ENCODE peak calls at places on chromosomes 2 and 18, in four cellular contexts. R, X, Z and V are unnamed samples.

GRCh38 chr2:105604938-105605337 is 139.8 kb upstream of the NCK2 start:
- DNase-seq in R (no peak), X (no peak), Z (no peak), V (no peak)

GRCh38 chr2:7989823-7990222 is 692.0 kb upstream of the ID2 start:
- DNase-seq in X (no peak), R (no peak), Z (no peak), V (no peak)

GRCh38 chr18:58117685-58118403 is 73.8 kb downstream of the NEDD4L start:
- DNase-seq in X (no peak), Z (no peak), R (no peak), V (no peak)

GRCh38 chr2:215466097-215466909 is 30.4 kb upstream of the FN1 start:
- DNase-seq in R (no peak), Z (no peak), X (no peak), V (no peak)

GRCh38 chr2:143110759-143111428 is 18.3 kb upstream of the ARHGAP15 start:
- DNase-seq in X (peak), R (peak), Z (peak), V (peak)

GRCh38 chr2:64453710-64454315 is at the start of gene LGALSL:
- DNase-seq in X (peak), Z (no peak), R (no peak), V (no peak)

GRCh38 chr2:119219873-119220272 is 3.8 kb upstream of the STEAP3 start:
- DNase-seq in R (no peak), Z (no peak), X (no peak), V (no peak)

GRCh38 chr2:2664989-2665833 is 334.1 kb upstream of the MYT1L start:
- DNase-seq in X (no peak), R (no peak), Z (no peak), V (no peak)

GRCh38 chr18:79818036-79818435 is 20.3 kb downstream of the KCNG2 start:
- DNase-seq in Z (no peak), X (no peak), R (no peak), V (peak)

GRCh38 chr2:185291035-185291647 is 447.5 kb upstream of the FSIP2 start:
- DNase-seq in X (peak), R (no peak), Z (peak), V (peak)

GRCh38 chr2:11303290-11304013 is 41.0 kb downstream of the ROCK2 start:
- DNase-seq in X (no peak), Z (no peak), R (no peak), V (no peak)